ENCODE peak calls at places on chromosomes 6 and 20, in five cellular contexts. O is upper lobe of left lung, Z is GM23248, X is OCI-LY7, U is esophagus squamous epithelium. N is an unnamed sample. For H3K4me1, the result is how much of the 10 kb centered on the place peaks cover.

GRCh38 chr6:30555428-30556005 is 772 bp downstream of the GNL1 start:
- DNase-seq in O (peak), U (peak), X (peak), Z (peak), N (no peak)

GRCh38 chr20:62726276-62726675 is 17.6 kb downstream of the NTSR1 start:
- DNase-seq in O (no peak), U (no peak), X (no peak), Z (no peak), N (peak)

GRCh38 chr6:100420711-100421110 is 44.0 kb downstream of the SIM1 start:
- DNase-seq in Z (no peak), X (no peak), O (no peak), U (no peak), N (no peak)

GRCh38 chr6:76264466-76264865 is 192.0 kb upstream of the IMPG1 start:
- DNase-seq in O (no peak), X (no peak), U (no peak), Z (peak), N (no peak)

GRCh38 chr6:103910018-103910417 is 949.7 kb downstream of the HACE1 start:
- DNase-seq in Z (no peak), U (no peak), O (no peak), X (no peak), N (no peak)

GRCh38 chr6:6678811-6679210 is 90.3 kb downstream of the LY86 start:
- DNase-seq in O (no peak), X (no peak), U (no peak), Z (no peak), N (no peak)

GRCh38 chr6:93468291-93468690 is 48.9 kb upstream of the EPHA7 start:
- DNase-seq in U (no peak), O (no peak), Z (no peak), X (no peak), N (no peak)

GRCh38 chr6:43771858-43772570 is 2.0 kb downstream of the VEGFA start:
- DNase-seq in X (peak), Z (peak), O (peak), U (no peak), N (peak)

GRCh38 chr6:150134280-150134920 is 8.4 kb upstream of the PPP1R14C start:
- DNase-seq in U (no peak), Z (no peak), O (peak), X (no peak), N (no peak)

GRCh38 chr20:38825901-38826625 is 20.6 kb downstream of the PPP1R16B start:
- DNase-seq in Z (peak), U (no peak), O (no peak), X (no peak), N (no peak)

GRCh38 chr6:77034161-77034560 is 429.1 kb downstream of the HTR1B start:
- DNase-seq in Z (peak), U (no peak), O (no peak), X (no peak), N (no peak)

GRCh38 chr6:27752038-27752885 is 159.9 kb downstream of the OR2B2 start:
- DNase-seq in Z (peak), X (peak), U (no peak), O (peak), N (peak)

GRCh38 chr6:37501632-37502466 is 2.2 kb upstream of the CCDC167 start:
- DNase-seq in X (peak), O (no peak), Z (no peak), U (no peak), N (no peak)

GRCh38 chr20:62710886-62711702 is 2.5 kb downstream of the NTSR1 start:
- DNase-seq in Z (peak), X (no peak), U (no peak), O (no peak), N (no peak)

GRCh38 chr6:5099537-5099936 is 14.4 kb downstream of the PPP1R3G start:
- DNase-seq in X (no peak), O (no peak), U (no peak), Z (no peak), N (no peak)

GRCh38 chr6:22664968-22665367 is 95.6 kb downstream of the HDGFL1 start:
- DNase-seq in Z (no peak), O (no peak), X (no peak), U (no peak), N (no peak)

GRCh38 chr6:81636930-81637568 is 115.4 kb downstream of the TENT5A start:
- DNase-seq in Z (peak), O (no peak), X (no peak), U (no peak), N (no peak)

GRCh38 chr6:54243699-54244098 is 64.5 kb upstream of the TINAG start:
- DNase-seq in Z (no peak), O (no peak), U (no peak), X (no peak), N (no peak)
- H3K4me1 ChIP-seq in Z (under half), O (under half), U (under half), X (under half), N (under half)

GRCh38 chr6:39320370-39320984 is 2.0 kb downstream of the KCNK16 start:
- DNase-seq in X (no peak), U (no peak), Z (no peak), O (no peak), N (no peak)
- H3K4me1 ChIP-seq in X (under half), U (under half), Z (under half), O (under half), N (under half)

DNA sequence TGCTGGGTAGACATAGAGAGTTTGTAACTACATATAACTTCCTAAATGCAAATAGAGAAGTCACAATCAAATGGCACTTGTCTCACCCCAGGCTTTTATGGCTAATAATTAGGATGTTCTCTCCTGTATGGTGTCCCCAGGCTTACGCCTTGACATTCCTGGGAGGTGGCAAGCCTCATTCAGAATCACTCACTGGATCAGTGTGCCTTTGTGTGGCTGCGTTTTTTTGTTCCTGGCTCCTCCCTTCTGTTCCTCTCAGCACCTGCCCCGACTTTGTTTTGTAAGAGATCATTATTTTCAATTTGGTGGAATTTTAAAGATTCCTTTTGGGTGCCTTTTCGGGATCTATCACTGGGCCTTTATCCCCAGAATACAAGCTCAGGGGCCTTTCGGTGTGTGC is 5.7 kb downstream of the LAMP5 start:
- DNase-seq in U (no peak), Z (no peak), X (no peak), O (no peak), N (no peak)
- H3K4me1 ChIP-seq in U (under half), Z (under half), X (under half), O (under half), N (under half)

DNA sequence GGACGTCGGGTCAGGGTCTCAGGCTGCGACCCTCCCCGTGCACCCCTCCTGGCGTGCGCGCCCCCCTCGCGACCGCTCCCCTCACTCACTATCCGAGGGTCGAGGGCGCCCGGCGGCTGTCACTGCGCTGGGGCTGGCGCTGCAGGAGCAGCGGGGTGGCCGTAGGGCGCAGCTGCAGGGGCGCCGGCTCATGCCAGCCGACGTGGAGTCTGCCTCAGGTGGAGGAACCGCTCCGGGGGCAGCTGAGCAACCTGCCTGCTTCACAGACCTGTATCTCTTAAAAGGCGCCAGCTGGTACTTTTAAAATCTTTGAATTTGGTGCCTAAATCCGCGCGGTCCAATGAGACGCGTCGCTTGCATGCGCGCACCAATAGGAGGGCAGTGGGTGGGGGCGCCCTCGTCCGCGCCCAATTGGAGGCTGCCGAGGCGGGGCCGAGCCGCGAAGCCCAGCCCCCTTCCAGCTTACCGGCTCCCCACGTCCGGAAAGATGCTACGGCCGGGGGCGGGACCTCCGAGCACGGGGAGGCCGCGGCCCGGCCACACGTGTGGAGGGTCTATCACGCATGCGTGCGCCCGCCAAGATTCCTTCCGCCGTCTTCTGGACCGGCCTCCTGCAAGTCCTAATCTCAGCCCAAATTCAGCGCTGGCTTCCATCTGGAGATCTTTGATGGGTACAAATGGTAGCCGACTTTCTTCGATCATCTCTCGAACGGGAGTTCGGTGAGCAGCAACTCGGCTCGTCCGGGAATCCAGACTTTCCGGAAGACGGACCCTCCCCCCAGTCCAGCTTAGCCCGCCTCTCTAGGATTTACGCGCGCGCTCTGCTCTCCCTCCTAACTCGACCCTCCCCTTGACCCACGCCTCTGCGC is at the start of gene FBXO5:
- DNase-seq in O (peak), U (peak), Z (peak), X (peak), N (peak)
- H3K4me1 ChIP-seq in O (under half), U (under half), Z (under half), X (under half), N (under half)

DNA sequence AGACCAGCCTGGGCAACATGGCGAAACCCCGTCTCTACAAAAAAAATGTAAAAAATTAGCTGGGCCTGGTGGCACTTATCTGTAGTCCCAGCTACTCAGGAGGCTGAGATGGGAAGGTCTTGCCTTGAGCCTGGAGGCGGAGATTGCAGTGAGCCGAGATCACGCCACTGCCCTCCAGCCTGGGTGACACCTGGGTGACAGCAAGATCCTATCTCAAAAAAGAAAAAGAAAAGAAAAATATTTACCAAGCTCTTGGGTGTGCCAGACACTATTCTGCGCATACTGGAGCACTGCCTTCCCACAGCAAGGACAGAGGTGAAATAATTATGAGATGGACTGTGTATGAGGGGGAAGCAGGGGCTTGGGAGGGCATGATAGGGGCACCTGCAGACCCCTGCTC is 19.6 kb downstream of the POFUT1 start:
- DNase-seq in X (no peak), U (no peak), Z (no peak), O (no peak), N (no peak)
- H3K4me1 ChIP-seq in X (under half), U (under half), Z (under half), O (under half), N (under half)

GRCh38 chr20:57808266-57808866 is 98.6 kb upstream of the PMEPA1 start:
- DNase-seq in Z (no peak), U (no peak), O (no peak), X (no peak), N (no peak)

GRCh38 chr20:57806476-57806875 is 96.7 kb upstream of the PMEPA1 start:
- DNase-seq in X (no peak), O (no peak), U (no peak), Z (no peak), N (no peak)

GRCh38 chr20:57806975-57807374 is 97.2 kb upstream of the PMEPA1 start:
- DNase-seq in U (no peak), Z (no peak), X (no peak), O (no peak), N (no peak)

GRCh38 chr20:57809149-57809548 is 99.3 kb upstream of the PMEPA1 start:
- DNase-seq in O (no peak), U (no peak), Z (no peak), X (no peak), N (no peak)

GRCh38 chr20:57807418-57808265 is 97.8 kb upstream of the PMEPA1 start:
- DNase-seq in O (no peak), Z (peak), U (no peak), X (no peak), N (no peak)
- H3K4me1 ChIP-seq in O (under half), Z (under half), U (under half), X (under half), N (under half)

DNA sequence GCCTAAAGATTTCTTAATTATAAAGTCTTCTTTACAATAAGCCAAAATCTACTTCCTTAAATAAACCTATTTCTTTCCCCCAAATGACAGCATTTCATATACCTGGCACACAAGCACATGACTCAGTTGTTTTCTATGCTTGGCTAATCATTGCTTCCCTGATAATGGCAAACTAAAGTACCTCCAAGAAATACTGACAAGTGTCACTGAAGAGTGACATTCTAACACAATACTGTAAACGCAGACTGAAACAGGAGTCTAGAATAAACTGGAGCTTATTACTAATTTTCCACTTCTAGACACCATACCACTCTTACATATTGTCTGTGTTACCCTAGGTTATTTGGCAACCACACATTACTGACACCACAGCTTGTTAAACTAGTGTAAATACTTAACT is 14.3 kb downstream of the SYNCRIP start:
- DNase-seq in X (no peak), U (no peak), Z (no peak), O (no peak), N (no peak)
- H3K4me1 ChIP-seq in X (under half), U (under half), Z (under half), O (under half), N (under half)

N was measured in pancreas.